ENCODE peak calls at places on chromosomes 13 and 19, in eight cellular contexts. A, U, G, P, W, O, L and Y are unnamed samples.

GRCh38 chr19:10389863-10390262 is 9.5 kb upstream of the TYK2 start:
- DNase-seq in A (peak; percentile 45), W (peak; percentile 37), O (no peak), G (no peak), L (no peak), U (no peak), P (peak; percentile 32), Y (no peak)

GRCh38 chr13:109396266-109396665 is 390.1 kb downstream of the IRS2 start:
- DNase-seq in W (no peak), P (no peak), U (no peak), A (peak; percentile 99), G (no peak), O (no peak), L (no peak), Y (no peak)

GRCh38 chr13:76937416-76937815 is 10.9 kb upstream of the ACOD1 start:
- DNase-seq in O (no peak), A (no peak), G (no peak), L (no peak), P (no peak), U (peak; percentile 54), W (no peak), Y (no peak)

GRCh38 chr13:113332615-113333014 is 31.3 kb downstream of the GRTP1 start:
- DNase-seq in P (no peak), A (no peak), U (no peak), G (no peak), L (no peak), O (peak; percentile 11), W (no peak), Y (no peak)

GRCh38 chr19:29628661-29629385 is 22.7 kb downstream of the POP4 start:
- DNase-seq in P (no peak), L (peak; percentile 36), W (no peak), G (no peak), A (no peak), U (no peak), O (no peak), Y (no peak)

GRCh38 chr19:12065100-12065538 is 588 bp downstream of the ZNF844 start:
- DNase-seq in U (no peak), W (no peak), A (no peak), L (no peak), G (no peak), O (no peak), P (no peak), Y (no peak)

GRCh38 chr19:10290439-10290875 is 705 bp downstream of the ICAM5 start:
- DNase-seq in L (no peak), O (no peak), U (no peak), G (no peak), A (no peak), P (peak; percentile 26), W (peak; percentile 40), Y (no peak)

GRCh38 chr13:97359181-97360057 is 74.5 kb upstream of the RAP2A start:
- DNase-seq in A (peak; percentile 56), G (no peak), O (no peak), U (no peak), P (peak; percentile 80), L (no peak), W (peak; percentile 80), Y (peak; percentile 19)

GRCh38 chr19:2270572-2271515 is 11.1 kb downstream of the PEAK3 start:
- DNase-seq in G (peak; percentile 39), U (peak; percentile 70), A (peak; percentile 77), O (peak; percentile 94), L (peak; percentile 90), W (peak; percentile 74), P (peak; percentile 84), Y (peak; percentile 61)

GRCh38 chr19:14181906-14182305 is 24.1 kb downstream of the ADGRL1 start:
- DNase-seq in L (no peak), P (no peak), O (no peak), A (no peak), G (no peak), U (no peak), W (no peak), Y (no peak)

GRCh38 chr19:39557791-39558622 is 18.0 kb upstream of the EID2 start:
- DNase-seq in U (no peak), A (no peak), P (peak; percentile 41), G (no peak), W (no peak), L (no peak), O (no peak), Y (no peak)

GRCh38 chr19:3733549-3734309 is 25.5 kb downstream of the TJP3 start:
- DNase-seq in U (no peak), O (no peak), A (no peak), W (no peak), G (no peak), P (no peak), L (no peak), Y (no peak)

GRCh38 chr13:30865131-30866009 is 40.7 kb upstream of the MEDAG start:
- DNase-seq in W (peak; percentile 90), P (peak; percentile 71), L (peak; percentile 76), A (peak; percentile 74), U (peak; percentile 82), O (peak; percentile 87), G (no peak), Y (no peak)

GRCh38 chr19:17311455-17312248 is 2.3 kb downstream of the DDA1 start:
- DNase-seq in A (peak; percentile 93), O (no peak), L (no peak), W (no peak), P (peak; percentile 49), G (no peak), U (no peak), Y (no peak)

GRCh38 chr19:17307876-17308377 is 1.4 kb upstream of the DDA1 start:
- DNase-seq in W (no peak), G (no peak), A (no peak), O (no peak), P (no peak), L (no peak), U (no peak), Y (no peak)

GRCh38 chr19:17312481-17313113 is 3.2 kb downstream of the DDA1 start:
- DNase-seq in P (no peak), O (no peak), A (no peak), U (no peak), L (no peak), G (no peak), W (no peak), Y (no peak)

GRCh38 chr19:17309198-17309961 is at the start of gene DDA1:
- DNase-seq in O (peak; percentile 99), W (peak; percentile 100), L (peak; percentile 97), A (peak; percentile 100), G (peak; percentile 98), U (peak; percentile 99), P (peak; percentile 98), Y (peak; percentile 99)

GRCh38 chr19:17309962-17310461 is 649 bp downstream of the DDA1 start:
- DNase-seq in A (no peak), P (no peak), O (no peak), U (no peak), L (no peak), G (no peak), W (no peak), Y (no peak)
- H3K4me3 ChIP-seq in A (peak overlapping the region; percentile 69), P (peak overlapping the region; percentile 54), O (peak overlapping the region; percentile 61), U (peak overlapping the region; percentile 60), L (peak overlapping the region; percentile 86), G (peak overlapping the region; percentile 97), W (peak overlapping the region; percentile 93), Y (peak overlapping the region; percentile 76)

GRCh38 chr19:16290692-16291091 is 33.9 kb upstream of the KLF2 start:
- DNase-seq in L (no peak), U (no peak), O (no peak), W (no peak), G (no peak), A (no peak), P (no peak), Y (no peak)
- H3K4me1 ChIP-seq in L (peaks cover 16% of the 10 kb centered on the region), U (peaks cover 6% of the 10 kb centered on the region), O (peaks cover 9% of the 10 kb centered on the region), W (peaks cover 8% of the 10 kb centered on the region), G (peaks cover 8% of the 10 kb centered on the region), A (peaks cover 20% of the 10 kb centered on the region), P (peaks cover 7% of the 10 kb centered on the region), Y (peaks cover 4% of the 10 kb centered on the region)

GRCh38 chr13:27919934-27920676 is at the start of gene PDX1:
- DNase-seq in P (peak; percentile 89), U (no peak), O (peak; percentile 95), W (peak; percentile 82), G (no peak), L (no peak), A (no peak), Y (no peak)

GRCh38 chr13:27917121-27917947 is 2.5 kb upstream of the PDX1 start:
- DNase-seq in W (peak; percentile 52), P (peak; percentile 43), L (no peak), U (no peak), G (no peak), O (no peak), A (no peak), Y (no peak)

GRCh38 chr13:27919299-27919933 is 384 bp upstream of the PDX1 start:
- DNase-seq in P (no peak), W (no peak), L (peak; percentile 68), A (no peak), O (no peak), G (no peak), U (no peak), Y (no peak)

GRCh38 chr13:27918041-27918917 is 1.5 kb upstream of the PDX1 start:
- DNase-seq in O (peak; percentile 80), U (no peak), L (no peak), W (peak; percentile 72), A (no peak), G (no peak), P (peak; percentile 35), Y (no peak)

DNA sequence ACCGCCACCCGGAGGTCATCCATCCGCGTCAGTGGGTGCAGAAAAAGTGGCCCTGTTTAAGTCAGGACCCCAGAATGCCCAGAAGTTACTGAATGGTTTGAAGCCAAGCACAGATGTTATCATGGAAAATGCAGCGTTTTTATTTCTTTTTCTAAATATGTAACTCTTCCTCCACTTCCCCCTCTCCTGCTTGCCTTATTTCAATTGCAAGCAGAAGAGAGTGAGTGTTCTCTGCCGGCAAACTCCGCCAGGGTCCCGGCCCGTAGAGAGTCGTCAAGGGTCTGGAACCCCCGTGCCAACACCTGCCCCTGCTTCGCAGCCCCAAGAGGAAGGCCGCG is 913 bp upstream of the PDX1 start:
- DNase-seq in G (no peak), O (no peak), U (no peak), L (no peak), P (no peak), A (no peak), W (no peak), Y (no peak)
- H3K27me3 ChIP-seq in G (peaks cover 35% of the 10 kb centered on the region), O (no peaks in the 10 kb centered on the region), U (peaks cover 75% of the 10 kb centered on the region), L (no peaks in the 10 kb centered on the region), P (no peaks in the 10 kb centered on the region), A (peaks cover 70% of the 10 kb centered on the region), W (peaks cover 100% of the 10 kb centered on the region), Y (peaks cover 54% of the 10 kb centered on the region)

GRCh38 chr19:45646345-45646698 is 7.1 kb upstream of the EML2 start:
- DNase-seq in L (no peak), P (no peak), G (no peak), W (no peak), A (no peak), O (no peak), U (no peak), Y (no peak)

GRCh38 chr19:45643927-45644771 is 5.0 kb upstream of the EML2 start:
- DNase-seq in P (no peak), W (no peak), A (no peak), L (no peak), O (no peak), G (no peak), U (no peak), Y (no peak)

GRCh38 chr19:45645631-45646344 is 6.6 kb upstream of the EML2 start:
- DNase-seq in W (peak; percentile 91), A (peak; percentile 95), U (peak; percentile 85), G (peak; percentile 51), L (peak; percentile 73), P (peak; percentile 49), O (peak; percentile 89), Y (peak; percentile 63)

GRCh38 chr19:45643024-45643926 is 4.1 kb upstream of the EML2 start:
- DNase-seq in L (peak; percentile 92), O (peak; percentile 94), P (peak; percentile 95), G (peak; percentile 87), W (peak; percentile 91), A (peak; percentile 87), U (no peak), Y (peak; percentile 76)

GRCh38 chr19:45645068-45645630 is 6.0 kb upstream of the EML2 start:
- DNase-seq in O (peak; percentile 88), G (no peak), W (no peak), P (no peak), U (no peak), A (no peak), L (no peak), Y (no peak)
- H3K4me3 ChIP-seq in O (no peak overlapping the region), G (peak overlapping the region; percentile 58), W (peak overlapping the region; percentile 42), P (no peak overlapping the region), U (peak overlapping the region; percentile 27), A (peak overlapping the region; percentile 34), L (peak overlapping the region; percentile 31), Y (peak overlapping the region; percentile 53)